ENCODE peak calls at places on chromosomes 3 and 15, in ten cellular contexts. One of them, this sample, is unnamed.

GRCh38 chr3:103195201-103195600 is 760.4 kb downstream of the ZPLD1 start:
- DNase-seq in stimulated activated CD4-positive, alpha-beta T cell treated with anti-CD3 and anti-CD28 coated beads, Interleukin-4, amount 100 ng/mL, for 4 hours: no peak
- DNase-seq in coronary artery: no peak
- DNase-seq in iris pigment epithelial cell: peak
- DNase-seq in WERI-Rb-1: no peak
- DNase-seq in stomach: no peak
- DNase-seq in stimulated activated naive CD4-positive, alpha-beta T cell treated with Interleukin-2 at 50 U/mL for 16 hours: no peak
- DNase-seq in H54: no peak
- DNase-seq in AG20443: peak
- DNase-seq in HS-5: peak
- DNase-seq in this sample: no peak

GRCh38 chr3:36380171-36381031 is at the start of gene STAC:
- DNase-seq in iris pigment epithelial cell: no peak
- DNase-seq in stimulated activated CD4-positive, alpha-beta T cell treated with anti-CD3 and anti-CD28 coated beads, Interleukin-4, amount 100 ng/mL, for 4 hours: no peak
- DNase-seq in stimulated activated naive CD4-positive, alpha-beta T cell treated with Interleukin-2 at 50 U/mL for 16 hours: no peak
- DNase-seq in HS-5: peak
- DNase-seq in AG20443: peak
- DNase-seq in coronary artery: peak
- DNase-seq in stomach: no peak
- DNase-seq in WERI-Rb-1: no peak
- DNase-seq in H54: peak
- DNase-seq in this sample: peak

GRCh38 chr15:47484119-47484518 is 233.2 kb upstream of the SEMA6D start:
- DNase-seq in iris pigment epithelial cell: peak
- DNase-seq in HS-5: no peak
- DNase-seq in coronary artery: no peak
- DNase-seq in stimulated activated CD4-positive, alpha-beta T cell treated with anti-CD3 and anti-CD28 coated beads, Interleukin-4, amount 100 ng/mL, for 4 hours: no peak
- DNase-seq in WERI-Rb-1: no peak
- DNase-seq in stimulated activated naive CD4-positive, alpha-beta T cell treated with Interleukin-2 at 50 U/mL for 16 hours: no peak
- DNase-seq in AG20443: no peak
- DNase-seq in stomach: no peak
- DNase-seq in H54: no peak
- DNase-seq in this sample: no peak

GRCh38 chr15:26372712-26373111 is 400.2 kb downstream of the GABRB3 start:
- DNase-seq in AG20443: no peak
- DNase-seq in WERI-Rb-1: no peak
- DNase-seq in H54: no peak
- DNase-seq in coronary artery: no peak
- DNase-seq in stimulated activated naive CD4-positive, alpha-beta T cell treated with Interleukin-2 at 50 U/mL for 16 hours: no peak
- DNase-seq in stimulated activated CD4-positive, alpha-beta T cell treated with anti-CD3 and anti-CD28 coated beads, Interleukin-4, amount 100 ng/mL, for 4 hours: no peak
- DNase-seq in stomach: no peak
- DNase-seq in HS-5: no peak
- DNase-seq in iris pigment epithelial cell: no peak
- DNase-seq in this sample: no peak

GRCh38 chr15:38217788-38218609 is 34.6 kb upstream of the SPRED1 start:
- DNase-seq in stimulated activated naive CD4-positive, alpha-beta T cell treated with Interleukin-2 at 50 U/mL for 16 hours: no peak
- DNase-seq in WERI-Rb-1: peak
- DNase-seq in stomach: no peak
- DNase-seq in HS-5: no peak
- DNase-seq in AG20443: no peak
- DNase-seq in iris pigment epithelial cell: peak
- DNase-seq in H54: no peak
- DNase-seq in coronary artery: no peak
- DNase-seq in stimulated activated CD4-positive, alpha-beta T cell treated with anti-CD3 and anti-CD28 coated beads, Interleukin-4, amount 100 ng/mL, for 4 hours: no peak
- DNase-seq in this sample: no peak

GRCh38 chr3:113912551-113913246 is 35.1 kb upstream of the ZDHHC23 start:
- DNase-seq in stimulated activated naive CD4-positive, alpha-beta T cell treated with Interleukin-2 at 50 U/mL for 16 hours: no peak
- DNase-seq in AG20443: peak
- DNase-seq in coronary artery: no peak
- DNase-seq in H54: peak
- DNase-seq in HS-5: peak
- DNase-seq in stimulated activated CD4-positive, alpha-beta T cell treated with anti-CD3 and anti-CD28 coated beads, Interleukin-4, amount 100 ng/mL, for 4 hours: peak
- DNase-seq in iris pigment epithelial cell: peak
- DNase-seq in WERI-Rb-1: peak
- DNase-seq in stomach: peak
- DNase-seq in this sample: no peak

GRCh38 chr15:78685925-78686324 is 44.9 kb upstream of the CHRNB4 start:
- DNase-seq in stimulated activated CD4-positive, alpha-beta T cell treated with anti-CD3 and anti-CD28 coated beads, Interleukin-4, amount 100 ng/mL, for 4 hours: no peak
- DNase-seq in iris pigment epithelial cell: no peak
- DNase-seq in AG20443: no peak
- DNase-seq in HS-5: no peak
- DNase-seq in H54: no peak
- DNase-seq in stimulated activated naive CD4-positive, alpha-beta T cell treated with Interleukin-2 at 50 U/mL for 16 hours: no peak
- DNase-seq in stomach: no peak
- DNase-seq in coronary artery: peak
- DNase-seq in WERI-Rb-1: no peak
- DNase-seq in this sample: no peak

GRCh38 chr15:89379818-89380217 is 45.2 kb upstream of the POLG start:
- DNase-seq in coronary artery: no peak
- DNase-seq in stimulated activated CD4-positive, alpha-beta T cell treated with anti-CD3 and anti-CD28 coated beads, Interleukin-4, amount 100 ng/mL, for 4 hours: no peak
- DNase-seq in H54: no peak
- DNase-seq in WERI-Rb-1: no peak
- DNase-seq in stimulated activated naive CD4-positive, alpha-beta T cell treated with Interleukin-2 at 50 U/mL for 16 hours: no peak
- DNase-seq in AG20443: no peak
- DNase-seq in stomach: no peak
- DNase-seq in HS-5: no peak
- DNase-seq in iris pigment epithelial cell: no peak
- DNase-seq in this sample: no peak

GRCh38 chr3:12521010-12521409 is 24.3 kb downstream of the MKRN2OS start:
- DNase-seq in WERI-Rb-1: no peak
- DNase-seq in H54: no peak
- DNase-seq in AG20443: no peak
- DNase-seq in stimulated activated CD4-positive, alpha-beta T cell treated with anti-CD3 and anti-CD28 coated beads, Interleukin-4, amount 100 ng/mL, for 4 hours: no peak
- DNase-seq in coronary artery: no peak
- DNase-seq in stomach: no peak
- DNase-seq in stimulated activated naive CD4-positive, alpha-beta T cell treated with Interleukin-2 at 50 U/mL for 16 hours: no peak
- DNase-seq in HS-5: no peak
- DNase-seq in iris pigment epithelial cell: no peak
- DNase-seq in this sample: no peak

GRCh38 chr3:124315215-124316033 is 323.5 kb upstream of the ROPN1 start:
- DNase-seq in iris pigment epithelial cell: peak
- DNase-seq in HS-5: peak
- DNase-seq in coronary artery: no peak
- DNase-seq in stomach: no peak
- DNase-seq in H54: peak
- DNase-seq in stimulated activated naive CD4-positive, alpha-beta T cell treated with Interleukin-2 at 50 U/mL for 16 hours: no peak
- DNase-seq in WERI-Rb-1: no peak
- DNase-seq in AG20443: peak
- DNase-seq in stimulated activated CD4-positive, alpha-beta T cell treated with anti-CD3 and anti-CD28 coated beads, Interleukin-4, amount 100 ng/mL, for 4 hours: no peak
- DNase-seq in this sample: no peak

GRCh38 chr3:123521179-123521969 is 63.5 kb downstream of the HACD2 start:
- DNase-seq in HS-5: no peak
- DNase-seq in stomach: no peak
- DNase-seq in coronary artery: no peak
- DNase-seq in AG20443: no peak
- DNase-seq in stimulated activated naive CD4-positive, alpha-beta T cell treated with Interleukin-2 at 50 U/mL for 16 hours: no peak
- DNase-seq in iris pigment epithelial cell: peak
- DNase-seq in WERI-Rb-1: no peak
- DNase-seq in stimulated activated CD4-positive, alpha-beta T cell treated with anti-CD3 and anti-CD28 coated beads, Interleukin-4, amount 100 ng/mL, for 4 hours: no peak
- DNase-seq in H54: no peak
- DNase-seq in this sample: no peak

GRCh38 chr3:21477896-21478295 is 273.1 kb downstream of the ZNF385D start:
- DNase-seq in WERI-Rb-1: no peak
- DNase-seq in AG20443: peak
- DNase-seq in coronary artery: no peak
- DNase-seq in HS-5: no peak
- DNase-seq in stimulated activated naive CD4-positive, alpha-beta T cell treated with Interleukin-2 at 50 U/mL for 16 hours: no peak
- DNase-seq in iris pigment epithelial cell: no peak
- DNase-seq in stomach: no peak
- DNase-seq in H54: no peak
- DNase-seq in stimulated activated CD4-positive, alpha-beta T cell treated with anti-CD3 and anti-CD28 coated beads, Interleukin-4, amount 100 ng/mL, for 4 hours: no peak
- DNase-seq in this sample: no peak

GRCh38 chr3:98977520-98977919 is 76.0 kb upstream of the DCBLD2 start:
- DNase-seq in stomach: no peak
- DNase-seq in AG20443: peak
- DNase-seq in stimulated activated CD4-positive, alpha-beta T cell treated with anti-CD3 and anti-CD28 coated beads, Interleukin-4, amount 100 ng/mL, for 4 hours: no peak
- DNase-seq in iris pigment epithelial cell: peak
- DNase-seq in HS-5: peak
- DNase-seq in H54: no peak
- DNase-seq in coronary artery: no peak
- DNase-seq in stimulated activated naive CD4-positive, alpha-beta T cell treated with Interleukin-2 at 50 U/mL for 16 hours: no peak
- DNase-seq in WERI-Rb-1: no peak
- DNase-seq in this sample: no peak